ENCODE peak calls at places on chromosomes 5 and 9, in seven cellular contexts. One of them, this sample, is unnamed.

GRCh38 chr5:132489871-132490483 is 596 bp downstream of the IRF1 start:
- DNase-seq in neuronal stem cell: no peak
- DNase-seq in H9: peak; percentile 45
- DNase-seq in trophoblast cell: no peak
- DNase-seq in IMR-90: peak; percentile 43
- DNase-seq in mesendoderm: no peak
- DNase-seq in H1: no peak
- DNase-seq in this sample: peak; percentile 45

GRCh38 chr5:176817369-176817841 is 7.0 kb downstream of the UNC5A start:
- DNase-seq in neuronal stem cell: peak; percentile 51
- DNase-seq in H9: peak; percentile 75
- DNase-seq in trophoblast cell: no peak
- DNase-seq in IMR-90: no peak
- DNase-seq in mesendoderm: peak; percentile 42
- DNase-seq in H1: peak; percentile 66
- DNase-seq in this sample: no peak

GRCh38 chr9:99074902-99075245 is 30.0 kb upstream of the TGFBR1 start:
- DNase-seq in neuronal stem cell: no peak
- DNase-seq in H9: no peak
- DNase-seq in trophoblast cell: no peak
- DNase-seq in IMR-90: no peak
- DNase-seq in mesendoderm: no peak
- DNase-seq in H1: no peak
- DNase-seq in this sample: no peak

GRCh38 chr9:13661014-13661413 is 381.5 kb upstream of the MPDZ start:
- DNase-seq in neuronal stem cell: no peak
- DNase-seq in H9: no peak
- DNase-seq in trophoblast cell: no peak
- DNase-seq in IMR-90: no peak
- DNase-seq in mesendoderm: no peak
- DNase-seq in H1: no peak
- DNase-seq in this sample: no peak

GRCh38 chr9:4068914-4069313 is 231.0 kb downstream of the GLIS3 start:
- DNase-seq in neuronal stem cell: no peak
- DNase-seq in H9: no peak
- DNase-seq in trophoblast cell: no peak
- DNase-seq in IMR-90: no peak
- DNase-seq in mesendoderm: no peak
- DNase-seq in H1: no peak
- DNase-seq in this sample: no peak

GRCh38 chr5:16776611-16777251 is 159.4 kb downstream of the MYO10 start:
- DNase-seq in neuronal stem cell: no peak
- DNase-seq in H9: peak; percentile 69
- DNase-seq in trophoblast cell: no peak
- DNase-seq in IMR-90: no peak
- DNase-seq in mesendoderm: peak; percentile 72
- DNase-seq in H1: no peak
- DNase-seq in this sample: no peak

GRCh38 chr5:143543358-143544255 is 140.1 kb upstream of the NR3C1 start:
- DNase-seq in neuronal stem cell: no peak
- DNase-seq in H9: no peak
- DNase-seq in trophoblast cell: peak; percentile 5
- DNase-seq in IMR-90: peak; percentile 76
- DNase-seq in mesendoderm: peak; percentile 62
- DNase-seq in H1: no peak
- DNase-seq in this sample: peak; percentile 65

GRCh38 chr9:135704366-135704947 is 2.5 kb downstream of the KCNT1 start:
- DNase-seq in neuronal stem cell: no peak
- DNase-seq in H9: no peak
- DNase-seq in trophoblast cell: no peak
- DNase-seq in IMR-90: no peak
- DNase-seq in mesendoderm: no peak
- DNase-seq in H1: no peak
- DNase-seq in this sample: no peak

GRCh38 chr9:100999914-101000540 is 28.5 kb upstream of the PLPPR1 start:
- DNase-seq in neuronal stem cell: no peak
- DNase-seq in H9: no peak
- DNase-seq in trophoblast cell: no peak
- DNase-seq in IMR-90: no peak
- DNase-seq in mesendoderm: no peak
- DNase-seq in H1: no peak
- DNase-seq in this sample: no peak

GRCh38 chr9:84404095-84404686 is 63.6 kb upstream of the SLC28A3 start:
- DNase-seq in neuronal stem cell: peak; percentile 23
- DNase-seq in H9: peak; percentile 43
- DNase-seq in trophoblast cell: no peak
- DNase-seq in IMR-90: no peak
- DNase-seq in mesendoderm: peak; percentile 52
- DNase-seq in H1: peak; percentile 52
- DNase-seq in this sample: peak; percentile 3

GRCh38 chr5:140883927-140884697 is 2.2 kb downstream of the PCDHA13 start:
- DNase-seq in neuronal stem cell: no peak
- DNase-seq in H9: peak; percentile 40
- DNase-seq in trophoblast cell: no peak
- DNase-seq in IMR-90: no peak
- DNase-seq in mesendoderm: no peak
- DNase-seq in H1: no peak
- DNase-seq in this sample: no peak

GRCh38 chr9:118401551-118401950 is 697.3 kb downstream of the TLR4 start:
- DNase-seq in neuronal stem cell: no peak
- DNase-seq in H9: no peak
- DNase-seq in trophoblast cell: no peak
- DNase-seq in IMR-90: no peak
- DNase-seq in mesendoderm: no peak
- DNase-seq in H1: no peak
- DNase-seq in this sample: no peak

GRCh38 chr9:81592890-81593271 is 96.5 kb downstream of the TLE1 start:
- DNase-seq in neuronal stem cell: no peak
- DNase-seq in H9: no peak
- DNase-seq in trophoblast cell: no peak
- DNase-seq in IMR-90: no peak
- DNase-seq in mesendoderm: no peak
- DNase-seq in H1: no peak
- DNase-seq in this sample: no peak

GRCh38 chr5:139908749-139909148 is 113.1 kb downstream of the PSD2 start:
- DNase-seq in neuronal stem cell: no peak
- DNase-seq in H9: peak; percentile 19
- DNase-seq in trophoblast cell: no peak
- DNase-seq in IMR-90: no peak
- DNase-seq in mesendoderm: no peak
- DNase-seq in H1: no peak
- DNase-seq in this sample: peak; percentile 2

GRCh38 chr9:98738741-98739140 is 30.0 kb upstream of the GABBR2 start:
- DNase-seq in neuronal stem cell: no peak
- DNase-seq in H9: no peak
- DNase-seq in trophoblast cell: no peak
- DNase-seq in IMR-90: no peak
- DNase-seq in mesendoderm: no peak
- DNase-seq in H1: no peak
- DNase-seq in this sample: no peak

GRCh38 chr9:14710804-14711203 is 11.7 kb downstream of the CER1 start:
- DNase-seq in neuronal stem cell: no peak
- DNase-seq in H9: no peak
- DNase-seq in trophoblast cell: peak; percentile 30
- DNase-seq in IMR-90: peak; percentile 26
- DNase-seq in mesendoderm: no peak
- DNase-seq in H1: no peak
- DNase-seq in this sample: peak; percentile 6

GRCh38 chr9:37429441-37430285 is 7.2 kb downstream of the GRHPR start:
- DNase-seq in neuronal stem cell: no peak
- DNase-seq in H9: no peak
- DNase-seq in trophoblast cell: no peak
- DNase-seq in IMR-90: no peak
- DNase-seq in mesendoderm: no peak
- DNase-seq in H1: no peak
- DNase-seq in this sample: no peak

GRCh38 chr5:72160959-72161358 is 53.7 kb downstream of the MAP1B start:
- DNase-seq in neuronal stem cell: no peak
- DNase-seq in H9: no peak
- DNase-seq in trophoblast cell: no peak
- DNase-seq in IMR-90: peak; percentile 83
- DNase-seq in mesendoderm: no peak
- DNase-seq in H1: no peak
- DNase-seq in this sample: peak; percentile 59

GRCh38 chr9:84169240-84169639 is 171.3 kb downstream of the SLC28A3 start:
- DNase-seq in neuronal stem cell: no peak
- DNase-seq in H9: no peak
- DNase-seq in trophoblast cell: no peak
- DNase-seq in IMR-90: peak; percentile 85
- DNase-seq in mesendoderm: no peak
- DNase-seq in H1: no peak
- DNase-seq in this sample: peak; percentile 47

GRCh38 chr5:79255786-79256557 is 20.0 kb downstream of the JMY start:
- DNase-seq in neuronal stem cell: peak; percentile 21
- DNase-seq in H9: peak; percentile 85
- DNase-seq in trophoblast cell: peak; percentile 34
- DNase-seq in IMR-90: peak; percentile 46
- DNase-seq in mesendoderm: peak; percentile 89
- DNase-seq in H1: peak; percentile 78
- DNase-seq in this sample: peak; percentile 59

GRCh38 chr5:113817683-113818082 is 304.2 kb downstream of the YTHDC2 start:
- DNase-seq in neuronal stem cell: no peak
- DNase-seq in H9: no peak
- DNase-seq in trophoblast cell: no peak
- DNase-seq in IMR-90: no peak
- DNase-seq in mesendoderm: no peak
- DNase-seq in H1: no peak
- DNase-seq in this sample: no peak

GRCh38 chr5:115657883-115658233 is 32.0 kb upstream of the TMED7 start:
- DNase-seq in neuronal stem cell: no peak
- DNase-seq in H9: no peak
- DNase-seq in trophoblast cell: peak; percentile 4
- DNase-seq in IMR-90: peak; percentile 81
- DNase-seq in mesendoderm: no peak
- DNase-seq in H1: no peak
- DNase-seq in this sample: peak; percentile 25

GRCh38 chr9:14547245-14548060 is 145.8 kb downstream of the ZDHHC21 start:
- DNase-seq in neuronal stem cell: no peak
- DNase-seq in H9: peak; percentile 97
- DNase-seq in trophoblast cell: no peak
- DNase-seq in IMR-90: no peak
- DNase-seq in mesendoderm: peak; percentile 96
- DNase-seq in H1: peak; percentile 72
- DNase-seq in this sample: no peak

GRCh38 chr9:76701441-76702031 is 62.7 kb upstream of the PCA3 start:
- DNase-seq in neuronal stem cell: peak; percentile 37
- DNase-seq in H9: no peak
- DNase-seq in trophoblast cell: no peak
- DNase-seq in IMR-90: no peak
- DNase-seq in mesendoderm: no peak
- DNase-seq in H1: no peak
- DNase-seq in this sample: no peak

GRCh38 chr5:145925353-145925752 is 11.0 kb upstream of the SH3RF2 start:
- DNase-seq in neuronal stem cell: no peak
- DNase-seq in H9: no peak
- DNase-seq in trophoblast cell: no peak
- DNase-seq in IMR-90: peak; percentile 86
- DNase-seq in mesendoderm: peak; percentile 93
- DNase-seq in H1: no peak
- DNase-seq in this sample: peak; percentile 82

GRCh38 chr5:41195228-41195627 is 18.1 kb downstream of the C6 start:
- DNase-seq in neuronal stem cell: no peak
- DNase-seq in H9: no peak
- DNase-seq in trophoblast cell: no peak
- DNase-seq in IMR-90: no peak
- DNase-seq in mesendoderm: no peak
- DNase-seq in H1: no peak
- DNase-seq in this sample: no peak

GRCh38 chr9:70556736-70557135 is 142.3 kb upstream of the KLF9 start:
- DNase-seq in neuronal stem cell: no peak
- DNase-seq in H9: no peak
- DNase-seq in trophoblast cell: no peak
- DNase-seq in IMR-90: no peak
- DNase-seq in mesendoderm: no peak
- DNase-seq in H1: no peak
- DNase-seq in this sample: no peak

DNA sequence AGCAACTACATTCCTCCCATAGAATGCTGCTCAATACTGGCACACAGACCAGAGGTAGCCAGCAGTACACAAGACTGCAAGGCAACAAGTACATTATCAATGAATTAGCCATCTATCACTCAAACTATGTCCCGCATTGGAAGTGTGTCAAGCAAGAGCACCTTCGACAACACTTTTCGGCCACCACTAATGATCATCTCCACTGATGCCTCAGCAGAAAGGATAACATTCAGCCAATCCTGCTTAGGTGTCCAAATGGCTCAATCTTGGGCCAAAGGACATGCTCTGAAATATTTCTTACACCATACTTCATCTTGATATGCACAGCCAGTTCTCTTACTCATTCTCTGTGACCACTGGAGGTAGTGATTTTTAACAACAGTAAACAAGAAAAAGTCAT is 25.0 kb downstream of the SKP1 start:
- DNase-seq in neuronal stem cell: no peak
- DNase-seq in H9: no peak
- DNase-seq in trophoblast cell: no peak
- DNase-seq in IMR-90: no peak
- DNase-seq in mesendoderm: no peak
- DNase-seq in H1: no peak
- DNase-seq in this sample: no peak
- H4K8ac ChIP-seq in neuronal stem cell: no peak overlapping the region
- H4K8ac ChIP-seq in H9: no peak overlapping the region
- H4K8ac ChIP-seq in trophoblast cell: no peak overlapping the region
- H4K8ac ChIP-seq in IMR-90: no peak overlapping the region
- H4K8ac ChIP-seq in mesendoderm: no peak overlapping the region
- H4K8ac ChIP-seq in H1: no peak overlapping the region
- H4K8ac ChIP-seq in this sample: no peak overlapping the region

GRCh38 chr9:128222880-128223670 is 19.9 kb downstream of the DNM1 start:
- DNase-seq in neuronal stem cell: no peak
- DNase-seq in H9: no peak
- DNase-seq in trophoblast cell: no peak
- DNase-seq in IMR-90: no peak
- DNase-seq in mesendoderm: no peak
- DNase-seq in H1: no peak
- DNase-seq in this sample: no peak
- H3K9ac ChIP-seq in neuronal stem cell: peak overlapping the region; percentile 44
- H3K9ac ChIP-seq in H9: no peak overlapping the region
- H3K9ac ChIP-seq in trophoblast cell: no peak overlapping the region
- H3K9ac ChIP-seq in IMR-90: no peak overlapping the region
- H3K9ac ChIP-seq in mesendoderm: no peak overlapping the region
- H3K9ac ChIP-seq in H1: no peak overlapping the region
- H3K9ac ChIP-seq in this sample: no peak overlapping the region

GRCh38 chr9:125749287-125749935 is 2.2 kb downstream of the PBX3 start:
- DNase-seq in neuronal stem cell: no peak
- DNase-seq in H9: no peak
- DNase-seq in trophoblast cell: no peak
- DNase-seq in IMR-90: no peak
- DNase-seq in mesendoderm: no peak
- DNase-seq in H1: no peak
- DNase-seq in this sample: no peak
- H4K8ac ChIP-seq in neuronal stem cell: no peak overlapping the region
- H4K8ac ChIP-seq in H9: no peak overlapping the region
- H4K8ac ChIP-seq in trophoblast cell: no peak overlapping the region
- H4K8ac ChIP-seq in IMR-90: no peak overlapping the region
- H4K8ac ChIP-seq in mesendoderm: no peak overlapping the region
- H4K8ac ChIP-seq in H1: no peak overlapping the region
- H4K8ac ChIP-seq in this sample: no peak overlapping the region

GRCh38 chr9:23821400-23822181 is 4.4 kb downstream of the ELAVL2 start:
- DNase-seq in neuronal stem cell: peak; percentile 61
- DNase-seq in H9: peak; percentile 76
- DNase-seq in trophoblast cell: no peak
- DNase-seq in IMR-90: no peak
- DNase-seq in mesendoderm: peak; percentile 80
- DNase-seq in H1: peak; percentile 80
- DNase-seq in this sample: peak; percentile 11
- H3K9ac ChIP-seq in neuronal stem cell: peak overlapping the region; percentile 80
- H3K9ac ChIP-seq in H9: peak overlapping the region; percentile 63
- H3K9ac ChIP-seq in trophoblast cell: peak overlapping the region; percentile 73
- H3K9ac ChIP-seq in IMR-90: no peak overlapping the region
- H3K9ac ChIP-seq in mesendoderm: peak overlapping the region; percentile 66
- H3K9ac ChIP-seq in H1: peak overlapping the region; percentile 44
- H3K9ac ChIP-seq in this sample: no peak overlapping the region